ENCODE peak calls at places on chromosomes 2 and 18, in four cellular contexts. B is testis, Y is GM23338, K is left ventricle myocardium inferior. Q is an unnamed sample.

GRCh38 chr18:75441921-75442320 is 14.4 kb upstream of the SMIM21 start:
- DNase-seq in B (no peak), Y (no peak), K (no peak), Q (no peak)

GRCh38 chr2:207399301-207399700 is 130.5 kb upstream of the CREB1 start:
- DNase-seq in B (no peak), Y (no peak), K (no peak), Q (no peak)

GRCh38 chr2:200662727-200663126 is 76.9 kb downstream of the AOX1 start:
- DNase-seq in B (no peak), Y (peak; percentile 27), K (no peak), Q (no peak)

GRCh38 chr2:10392951-10393647 is 55.0 kb downstream of the ODC1 start:
- DNase-seq in B (no peak), Y (peak; percentile 55), K (no peak), Q (no peak)

GRCh38 chr2:99085400-99085799 is 56.1 kb upstream of the C2orf15 start:
- DNase-seq in B (no peak), Y (peak; percentile 21), K (no peak), Q (no peak)

GRCh38 chr2:87401726-87402345 is 346.1 kb upstream of the PLGLB2 start:
- DNase-seq in B (no peak), Y (no peak), K (no peak), Q (no peak)

GRCh38 chr18:72542993-72543361 is 1.2 kb downstream of the CBLN2 start:
- DNase-seq in B (no peak), Y (peak; percentile 13), K (no peak), Q (no peak)

GRCh38 chr2:177763532-177764265 is 308.9 kb downstream of the PDE11A start:
- DNase-seq in B (peak; percentile 89), Y (peak; percentile 94), K (peak; percentile 53), Q (peak; percentile 65)

GRCh38 chr2:163775304-163775703 is 39.5 kb upstream of the FIGN start:
- DNase-seq in B (no peak), Y (no peak), K (no peak), Q (no peak)

DNA sequence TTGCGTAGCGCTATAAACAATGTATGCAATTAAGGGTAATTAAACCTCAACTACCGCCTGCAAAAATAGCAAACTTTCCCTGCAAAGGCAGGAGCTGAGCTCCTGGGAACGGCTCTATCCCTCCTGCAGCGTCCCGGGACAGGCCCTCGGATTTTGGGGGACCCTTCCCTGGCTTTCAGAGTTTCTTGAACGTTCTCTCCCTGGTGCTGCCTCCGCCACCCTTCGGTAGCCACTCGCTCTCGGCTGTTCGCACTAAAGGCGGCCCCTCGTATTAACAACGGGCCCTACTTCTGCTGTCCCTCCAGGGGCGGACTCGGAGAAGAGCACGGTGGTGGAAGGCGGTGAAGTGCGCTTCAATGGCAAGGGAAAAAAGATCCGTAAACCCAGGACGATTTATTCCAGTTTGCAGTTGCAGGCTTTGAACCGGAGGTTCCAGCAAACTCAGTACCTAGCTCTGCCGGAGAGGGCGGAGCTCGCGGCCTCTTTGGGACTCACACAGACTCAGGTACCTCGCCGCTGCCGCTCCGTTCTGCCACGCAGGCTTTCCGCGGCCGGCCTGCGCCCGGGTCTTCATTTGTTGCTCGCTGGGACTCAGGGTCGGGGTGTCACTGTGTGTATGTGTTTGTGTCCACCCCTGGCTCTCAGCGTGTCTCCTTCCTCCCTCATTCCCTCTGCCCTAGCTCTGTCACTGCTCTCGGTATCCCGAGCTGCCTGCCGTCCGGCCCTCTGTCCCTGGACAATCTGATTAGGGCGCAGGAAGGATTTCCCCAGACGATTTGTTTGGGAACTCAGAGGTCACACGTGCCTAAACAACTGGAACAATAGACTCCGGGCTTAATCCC is 1.3 kb downstream of the DLX1 start:
- DNase-seq in B (no peak), Y (peak; percentile 85), K (no peak), Q (no peak)
- TF ChIP-seq CTCF in B (no peak), Y (peak; percentile 15), K (no peak), Q (no peak)

GRCh38 chr18:55319517-55319905 is 268.5 kb downstream of the TCF4 start:
- DNase-seq in B (no peak), Y (no peak), K (no peak), Q (no peak)
- H3K4me1 ChIP-seq in B (peaks cover 27% of the 10 kb centered on the region), Y (peaks cover 72% of the 10 kb centered on the region), K (peaks cover 74% of the 10 kb centered on the region), Q (peaks cover 4% of the 10 kb centered on the region)

GRCh38 chr2:106868199-106868598 is 17.8 kb downstream of the ST6GAL2 start:
- DNase-seq in B (peak; percentile 47), Y (peak; percentile 63), K (no peak), Q (no peak)
- TF ChIP-seq CTCF in B (peak; percentile 17), Y (peak; percentile 59), K (peak; percentile 20), Q (no peak)

DNA sequence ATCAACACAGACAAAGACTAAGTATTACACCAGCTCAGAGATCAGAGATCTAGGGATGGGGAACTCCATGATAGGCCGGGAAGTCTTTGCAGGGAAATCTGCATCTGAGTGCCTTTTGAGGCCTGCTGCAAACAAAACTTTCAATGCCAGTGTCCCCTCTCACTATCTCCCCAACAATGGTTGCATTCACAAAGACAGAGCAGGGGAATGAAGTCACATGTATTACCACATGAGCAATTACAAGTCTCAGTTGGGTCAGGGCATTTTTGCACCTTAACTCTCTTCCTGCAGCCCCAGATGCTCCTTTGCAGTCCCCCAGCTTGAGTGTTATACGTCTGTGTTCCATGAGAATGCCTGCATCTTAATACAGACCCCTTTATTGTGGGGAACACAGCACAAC is 1.8 kb upstream of the RNF144A start:
- DNase-seq in B (no peak), Y (peak; percentile 35), K (no peak), Q (no peak)
- H3K4me1 ChIP-seq in B (peaks cover 5% of the 10 kb centered on the region), Y (peaks cover 8% of the 10 kb centered on the region), K (peaks cover 29% of the 10 kb centered on the region), Q (peaks cover 7% of the 10 kb centered on the region)

DNA sequence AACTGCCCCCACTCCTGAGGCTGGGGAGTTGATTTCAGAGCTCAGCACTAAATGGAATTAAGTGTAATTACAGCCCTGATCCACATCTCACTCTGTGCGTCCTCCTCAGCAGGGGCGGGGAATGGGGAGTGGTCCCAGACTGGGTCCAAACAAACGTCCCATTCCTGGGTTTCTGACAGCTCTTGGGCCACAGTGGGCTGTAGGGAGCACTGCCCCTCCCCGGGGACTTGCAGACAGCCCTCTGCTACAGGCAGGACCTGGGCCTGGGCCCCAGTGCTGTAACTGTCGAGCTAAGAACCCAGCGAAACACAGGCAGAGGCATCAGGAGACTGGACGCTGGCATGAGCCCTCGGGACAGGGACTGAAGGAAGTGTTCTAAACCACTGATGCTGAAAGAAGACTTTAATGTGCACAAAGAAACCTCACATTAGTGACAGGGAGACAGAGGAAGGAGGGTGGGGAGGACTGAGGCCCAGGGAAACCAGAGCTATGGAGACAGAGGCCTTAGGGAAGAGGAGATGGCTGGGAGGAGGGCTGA is 5.7 kb upstream of the SEMA4C start:
- DNase-seq in B (no peak), Y (peak; percentile 63), K (no peak), Q (no peak)
- TF ChIP-seq CTCF in B (no peak), Y (no peak), K (no peak), Q (no peak)

DNA sequence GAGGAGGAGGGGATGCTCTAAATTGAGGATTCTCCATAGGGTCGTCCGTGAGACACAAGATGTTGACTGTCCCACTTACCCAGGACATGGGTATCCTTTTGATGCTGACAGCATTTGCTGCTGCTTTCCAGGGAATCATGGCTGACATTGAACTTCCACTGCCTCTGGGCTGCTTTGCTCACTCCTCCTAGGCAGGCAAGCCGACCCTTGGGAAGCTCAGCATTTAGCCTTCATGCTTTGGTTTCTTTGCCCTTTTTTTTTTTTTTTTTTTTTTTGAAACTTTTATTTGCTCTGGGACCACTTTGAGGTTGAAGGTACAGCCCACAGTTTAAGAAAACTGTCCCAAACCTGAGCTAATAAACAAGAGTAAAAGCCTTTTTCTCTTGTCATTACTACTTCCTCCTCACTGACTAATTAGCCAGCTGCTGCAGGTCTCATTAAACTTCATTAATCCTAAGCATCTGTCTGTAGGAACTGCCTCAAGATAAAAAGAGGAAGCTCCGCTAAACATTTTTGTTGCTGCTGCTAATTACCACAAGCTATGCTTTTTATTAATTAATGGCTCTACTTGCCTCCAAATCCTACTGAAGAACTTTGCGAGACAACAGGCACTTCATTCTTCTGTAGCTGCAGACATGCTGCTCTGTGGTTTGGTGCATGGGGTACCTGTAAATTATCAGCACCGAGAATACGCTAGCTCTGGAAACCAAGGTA is 125.4 kb downstream of the SPTBN1 start:
- DNase-seq in B (no peak), Y (no peak), K (no peak), Q (no peak)
- H3K4me1 ChIP-seq in B (peaks cover 17% of the 10 kb centered on the region), Y (peaks cover 69% of the 10 kb centered on the region), K (peaks cover 100% of the 10 kb centered on the region), Q (peaks cover 89% of the 10 kb centered on the region)

GRCh38 chr2:148888003-148888501 is 13.0 kb downstream of the KIF5C start:
- DNase-seq in B (no peak), Y (peak; percentile 63), K (no peak), Q (no peak)
- TF ChIP-seq CTCF in B (no peak), Y (no peak), K (no peak), Q (no peak)

GRCh38 chr2:235027558-235028214 is 75.9 kb downstream of the SH3BP4 start:
- DNase-seq in B (peak; percentile 53), Y (no peak), K (no peak), Q (peak; percentile 19)

GRCh38 chr2:235024191-235024611 is 72.4 kb downstream of the SH3BP4 start:
- DNase-seq in B (no peak), Y (no peak), K (no peak), Q (no peak)

GRCh38 chr2:235024951-235025773 is 73.3 kb downstream of the SH3BP4 start:
- DNase-seq in B (no peak), Y (no peak), K (no peak), Q (no peak)

GRCh38 chr2:235026649-235027557 is 75.1 kb downstream of the SH3BP4 start:
- DNase-seq in B (peak; percentile 84), Y (peak; percentile 34), K (peak; percentile 69), Q (peak; percentile 48)

GRCh38 chr2:235026137-235026536 is 74.3 kb downstream of the SH3BP4 start:
- DNase-seq in B (no peak), Y (no peak), K (no peak), Q (no peak)
- H3K4me1 ChIP-seq in B (peaks cover 22% of the 10 kb centered on the region), Y (no peaks in the 10 kb centered on the region), K (peaks cover 54% of the 10 kb centered on the region), Q (peaks cover 26% of the 10 kb centered on the region)

DNA sequence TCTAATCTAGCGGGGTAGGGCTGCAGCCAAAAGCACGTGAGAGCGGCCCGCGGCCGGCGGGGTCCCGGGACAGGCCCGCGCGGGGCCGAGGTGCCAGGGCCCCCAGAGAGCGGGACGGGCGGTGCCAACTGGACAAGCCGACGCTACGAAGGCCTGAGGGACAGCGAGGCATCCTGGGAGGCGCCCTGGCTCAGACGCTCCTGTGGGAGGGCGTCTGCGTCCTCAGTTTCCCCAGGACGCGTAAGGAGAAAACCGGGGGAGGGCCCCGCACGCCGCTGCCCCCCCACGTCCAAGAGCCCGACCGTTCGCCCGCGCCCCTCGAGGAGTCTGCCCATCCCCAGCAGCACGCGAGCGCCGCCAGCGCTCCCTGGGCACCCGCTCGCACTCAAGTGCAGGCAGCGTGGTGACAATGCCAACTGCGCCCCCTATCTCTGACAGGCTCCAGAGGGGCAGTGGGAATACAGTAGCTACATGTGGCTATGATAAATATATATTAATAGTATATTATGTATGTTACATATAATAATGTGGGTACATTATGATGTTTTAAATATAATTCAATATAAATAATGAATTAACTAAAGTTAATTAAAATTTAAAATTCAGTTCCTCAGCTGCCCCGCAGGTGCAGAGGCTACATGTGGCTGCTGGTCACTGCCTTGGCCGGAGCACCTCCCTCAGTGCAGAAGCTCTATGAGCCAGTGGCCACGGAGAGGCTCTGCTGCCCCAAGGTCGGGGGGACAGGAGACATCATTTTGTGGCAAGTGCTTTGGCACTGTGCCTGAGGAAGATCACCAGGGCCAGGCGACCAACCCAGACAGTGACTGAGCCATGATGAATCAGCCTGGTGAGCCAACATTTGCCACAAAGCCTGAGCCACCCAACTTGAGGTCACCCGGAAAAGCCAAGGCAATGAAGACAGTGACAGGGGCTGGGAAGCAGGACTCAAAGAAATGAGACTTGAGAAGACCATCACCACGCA is 5.5 kb upstream of the SFT2D3 start:
- DNase-seq in B (peak; percentile 66), Y (peak; percentile 82), K (no peak), Q (peak; percentile 77)
- TF ChIP-seq CTCF in B (peak; percentile 10), Y (peak; percentile 62), K (peak; percentile 61), Q (peak; percentile 64)

Q was measured in upper lobe of left lung.